ENCODE peak calls at places on chromosomes 12 and 14, in four cellular contexts. D is WERI-Rb-1; F is GM23248; H is CD4-positive, alpha-beta memory T cell. Q is an unnamed sample. For H3K36me3, the result is how much of the 10 kb centered on the place peaks cover.

GRCh38 chr12:123916729-123917128 is 55.9 kb downstream of the CCDC92 start:
- DNase-seq in D (no peak), H (peak), F (peak), Q (no peak)

GRCh38 chr12:121968880-121969279 is 50.5 kb downstream of the CFAP251 start:
- DNase-seq in H (no peak), F (no peak), D (no peak), Q (no peak)

GRCh38 chr12:89494411-89495231 is 30.0 kb downstream of the GALNT4 start:
- DNase-seq in F (peak), H (no peak), D (no peak), Q (no peak)

GRCh38 chr12:131783915-131784541 is 44.2 kb upstream of the MMP17 start:
- DNase-seq in F (peak), D (no peak), H (no peak), Q (no peak)

GRCh38 chr14:87869619-87870583 is 123.1 kb downstream of the GALC start:
- DNase-seq in D (no peak), H (no peak), F (peak), Q (peak)

GRCh38 chr14:60594077-60594476 is 55.2 kb downstream of the SIX1 start:
- DNase-seq in F (no peak), D (no peak), H (no peak), Q (no peak)

GRCh38 chr12:102227954-102228353 is 30.3 kb upstream of the PMCH start:
- DNase-seq in F (no peak), H (no peak), D (no peak), Q (no peak)

GRCh38 chr12:131217024-131217586 is 263.4 kb downstream of the ADGRD1 start:
- DNase-seq in F (no peak), D (peak), H (no peak), Q (no peak)

GRCh38 chr14:65748796-65749195 is 336.3 kb downstream of the FUT8 start:
- DNase-seq in F (no peak), D (no peak), H (no peak), Q (no peak)

GRCh38 chr14:102795060-102795925 is 18.0 kb downstream of the TRAF3 start:
- DNase-seq in H (peak), D (no peak), F (peak), Q (peak)

GRCh38 chr14:88748288-88748687 is 44.5 kb downstream of the EML5 start:
- DNase-seq in D (no peak), H (no peak), F (no peak), Q (no peak)

GRCh38 chr14:91744068-91744480 is 12.2 kb upstream of the CATSPERB start:
- DNase-seq in F (peak), H (no peak), D (peak), Q (no peak)

GRCh38 chr14:94213741-94214140 is 39.6 kb downstream of the PPP4R4 start:
- DNase-seq in F (no peak), D (no peak), H (no peak), Q (no peak)

GRCh38 chr12:82015623-82016347 is 256.6 kb upstream of the PPFIA2 start:
- DNase-seq in D (no peak), F (no peak), H (no peak), Q (no peak)

GRCh38 chr12:2120982-2121758 is 68.4 kb downstream of the CACNA1C start:
- DNase-seq in F (no peak), D (no peak), H (no peak), Q (no peak)

GRCh38 chr12:10771132-10771733 is 31.2 kb downstream of the TAS2R7 start:
- DNase-seq in H (no peak), F (peak), D (no peak), Q (no peak)

GRCh38 chr14:65482769-65483438 is 70.4 kb downstream of the FUT8 start:
- DNase-seq in F (peak), D (no peak), H (no peak), Q (no peak)

GRCh38 chr12:92141585-92142244 is 3.9 kb downstream of the BTG1 start:
- DNase-seq in H (peak), F (no peak), D (no peak), Q (no peak)

GRCh38 chr12:13981296-13981962 is at the start of gene GRIN2B:
- DNase-seq in F (no peak), D (peak), H (no peak), Q (no peak)

GRCh38 chr12:67721216-67721615 is 72.7 kb downstream of the DYRK2 start:
- DNase-seq in D (no peak), H (no peak), F (peak), Q (no peak)

GRCh38 chr14:52791204-52792096 is at the start of gene GNPNAT1:
- DNase-seq in F (peak), D (peak), H (peak), Q (peak)

GRCh38 chr14:52790756-52791203 is 627 bp downstream of the GNPNAT1 start:
- DNase-seq in D (no peak), H (no peak), F (peak), Q (no peak)

GRCh38 chr14:52789118-52789517 is 2.3 kb downstream of the GNPNAT1 start:
- DNase-seq in D (no peak), H (no peak), F (peak), Q (no peak)

GRCh38 chr14:52792097-52792415 is 649 bp upstream of the GNPNAT1 start:
- DNase-seq in H (no peak), D (no peak), F (no peak), Q (no peak)

DNA sequence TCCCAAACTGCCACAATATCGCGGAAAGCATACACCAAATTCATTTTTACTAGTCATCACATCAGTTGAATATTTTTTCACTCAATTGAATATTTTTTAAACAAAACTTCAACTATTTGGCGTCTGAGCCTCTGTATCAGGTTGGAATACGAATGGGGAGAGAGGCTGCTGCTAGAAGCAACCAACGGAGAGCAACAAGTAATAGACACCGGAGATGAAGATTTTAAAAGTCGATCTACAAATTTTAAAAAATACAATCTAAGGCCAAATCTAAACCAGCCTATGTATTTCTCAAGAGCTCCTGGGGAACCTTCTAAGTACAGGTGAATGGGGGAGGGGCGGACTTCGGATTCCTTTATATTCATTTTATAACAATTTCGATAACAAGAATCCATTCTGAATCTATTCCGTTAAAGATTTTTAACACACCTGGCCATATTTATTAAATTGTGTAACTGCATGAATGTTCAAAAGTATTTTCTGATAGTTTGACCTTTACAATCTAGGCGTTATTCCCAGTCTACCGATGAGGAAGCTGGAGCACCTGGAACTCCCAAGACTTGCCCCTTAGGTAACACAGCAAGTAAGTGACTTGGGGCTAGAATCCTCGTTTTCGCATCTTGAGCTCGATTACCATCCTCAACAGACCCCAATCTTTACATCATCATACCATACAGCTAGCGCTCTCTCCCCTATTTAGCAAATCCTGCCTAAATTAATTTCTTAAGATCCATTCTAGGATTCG is 1.2 kb downstream of the GNPNAT1 start:
- DNase-seq in H (no peak), F (peak), D (no peak), Q (no peak)
- H3K27ac ChIP-seq in H (peak), F (peak), D (peak), Q (peak)

GRCh38 chr12:50411051-50411660 is 10.5 kb downstream of the LARP4 start:
- DNase-seq in F (no peak), H (no peak), D (no peak), Q (no peak)

GRCh38 chr12:50419112-50419909 is 18.6 kb downstream of the LARP4 start:
- DNase-seq in D (no peak), H (no peak), F (no peak), Q (no peak)

DNA sequence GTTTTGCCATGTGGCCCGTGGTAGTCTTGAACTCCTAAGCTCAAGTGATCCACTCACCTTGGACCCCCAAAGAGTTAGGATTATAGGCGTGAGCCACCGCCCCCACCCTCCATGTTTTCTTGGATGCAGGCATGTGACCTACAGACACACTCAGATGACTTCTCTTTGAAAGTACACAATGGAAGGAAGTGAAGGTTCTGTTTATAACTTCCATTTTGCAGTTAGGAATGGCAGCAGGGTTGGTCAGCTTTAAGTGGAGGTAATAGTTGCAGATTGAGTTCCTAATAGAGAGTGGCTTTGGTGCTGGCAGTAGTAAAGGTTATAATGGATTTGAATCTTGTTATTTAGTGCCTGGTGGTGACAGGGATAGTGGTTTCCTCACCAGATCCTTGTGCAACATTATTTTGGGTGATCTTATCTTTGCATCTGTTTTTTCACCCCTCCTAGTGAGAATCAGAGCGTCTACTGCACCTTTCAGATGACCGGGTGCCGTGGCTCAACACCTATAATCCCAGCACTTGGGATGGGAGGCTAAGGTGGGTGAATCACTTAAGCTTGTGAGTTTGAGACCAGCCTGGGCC is 15.3 kb downstream of the LARP4 start:
- DNase-seq in D (no peak), F (no peak), H (no peak), Q (no peak)
- H3K36me3 ChIP-seq in D (under half), F (under half), H (under half), Q (under half)

GRCh38 chr12:113888435-113888834 is 77.7 kb downstream of the RBM19 start:
- DNase-seq in F (no peak), D (no peak), H (no peak), Q (no peak)

GRCh38 chr12:113889076-113889475 is 77.0 kb downstream of the RBM19 start:
- DNase-seq in D (no peak), F (peak), H (no peak), Q (no peak)

GRCh38 chr12:113886721-113887120 is 79.4 kb downstream of the RBM19 start:
- DNase-seq in D (no peak), H (no peak), F (no peak), Q (no peak)

GRCh38 chr12:113889806-113890581 is 76.1 kb downstream of the RBM19 start:
- DNase-seq in F (no peak), H (no peak), D (no peak), Q (no peak)

DNA sequence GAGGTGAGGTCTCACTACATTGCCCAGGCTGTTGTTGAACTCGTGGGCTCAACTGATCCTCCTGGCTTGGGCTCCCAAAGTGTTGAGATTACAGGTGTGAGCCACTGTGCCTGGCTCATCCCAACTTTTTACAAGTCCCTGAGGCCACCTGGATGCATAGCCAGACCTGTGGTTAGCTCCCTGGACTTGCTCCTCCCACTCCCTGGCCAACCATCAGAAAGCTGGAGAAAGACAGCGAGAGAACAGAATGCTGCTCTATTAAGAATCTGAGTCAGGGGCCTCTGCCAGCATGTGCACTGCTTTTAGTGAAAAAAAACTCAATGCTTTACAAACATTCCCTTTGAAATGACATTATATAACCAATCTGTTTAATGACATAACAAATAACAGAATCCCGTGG is 78.2 kb downstream of the RBM19 start:
- DNase-seq in F (no peak), D (no peak), H (no peak), Q (no peak)
- H3K27ac ChIP-seq in F (no peak), D (no peak), H (no peak), Q (no peak)

DNA sequence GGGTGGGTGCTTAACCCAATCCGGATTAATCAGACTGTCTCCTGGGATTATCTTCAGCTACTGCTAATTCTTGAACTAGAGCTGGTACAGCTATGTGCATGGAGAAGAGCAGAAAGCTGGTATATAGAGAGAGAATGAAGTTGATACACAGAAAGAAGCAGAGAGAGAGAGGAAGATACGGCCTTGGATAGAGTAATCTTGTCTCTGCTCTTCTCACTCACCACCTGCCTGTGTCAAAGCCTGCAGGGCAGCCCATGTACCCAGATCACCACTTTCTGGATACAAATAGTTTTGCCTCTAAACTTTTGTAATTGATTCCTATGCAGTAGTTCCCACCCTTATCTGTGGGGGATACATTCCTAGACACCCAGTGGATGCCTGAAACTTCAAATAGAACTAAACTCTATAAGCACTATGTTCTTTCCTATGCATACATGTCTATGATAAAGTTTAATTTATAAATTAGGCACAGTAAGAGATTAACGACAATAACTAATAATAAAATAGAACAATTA is 45.4 kb downstream of the YEATS4 start:
- DNase-seq in H (no peak), F (no peak), D (no peak), Q (no peak)
- H3K36me3 ChIP-seq in H (under half), F (under half), D (under half), Q (under half)

DNA sequence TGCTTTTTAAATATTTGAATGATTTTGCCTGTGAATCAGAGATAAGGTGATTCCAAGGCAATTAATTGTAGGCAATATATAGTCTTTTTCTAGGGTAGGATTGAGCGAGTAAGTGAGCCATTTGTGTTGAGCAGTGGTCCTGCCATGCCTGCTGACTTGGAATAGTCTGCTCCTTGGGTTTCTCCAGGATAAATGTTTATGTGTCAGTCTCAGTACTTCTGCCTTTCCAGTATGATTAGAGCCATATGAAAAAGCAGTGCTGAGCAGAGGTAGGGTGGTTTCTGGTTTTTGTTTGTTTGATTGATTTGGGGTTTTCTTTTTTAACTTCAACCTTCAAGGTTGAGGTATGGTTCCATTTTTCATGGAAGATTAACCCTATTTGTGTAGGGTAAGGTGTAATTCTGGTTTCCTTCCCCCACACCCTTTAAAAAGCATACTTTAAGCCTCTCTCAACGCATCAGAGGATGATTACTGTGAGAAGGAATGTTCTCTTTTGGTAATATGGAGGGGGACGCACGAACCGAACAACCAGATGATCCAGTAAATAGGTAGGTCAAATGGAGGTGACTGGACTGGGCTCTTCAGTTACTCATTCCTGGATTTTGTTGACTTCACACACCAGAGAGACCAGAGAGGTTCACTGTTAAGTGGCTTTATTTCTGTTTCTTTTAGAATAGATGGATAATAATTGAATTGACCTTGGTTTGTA is 22.7 kb downstream of the FRMD6 start:
- DNase-seq in H (no peak), D (no peak), F (peak), Q (no peak)
- H3K27ac ChIP-seq in H (no peak), D (no peak), F (peak), Q (peak)

GRCh38 chr12:57152408-57153038 is 5.1 kb upstream of the LRP1-AS start:
- DNase-seq in H (no peak), F (peak), D (no peak), Q (peak)
- H3K36me3 ChIP-seq in H (under half), F (under half), D (under half), Q (under half)

GRCh38 chr12:112778400-112778799 is 13.1 kb upstream of the RPH3A start:
- DNase-seq in H (no peak), F (no peak), D (no peak), Q (no peak)
- H3K27ac ChIP-seq in H (no peak), F (no peak), D (no peak), Q (no peak)

DNA sequence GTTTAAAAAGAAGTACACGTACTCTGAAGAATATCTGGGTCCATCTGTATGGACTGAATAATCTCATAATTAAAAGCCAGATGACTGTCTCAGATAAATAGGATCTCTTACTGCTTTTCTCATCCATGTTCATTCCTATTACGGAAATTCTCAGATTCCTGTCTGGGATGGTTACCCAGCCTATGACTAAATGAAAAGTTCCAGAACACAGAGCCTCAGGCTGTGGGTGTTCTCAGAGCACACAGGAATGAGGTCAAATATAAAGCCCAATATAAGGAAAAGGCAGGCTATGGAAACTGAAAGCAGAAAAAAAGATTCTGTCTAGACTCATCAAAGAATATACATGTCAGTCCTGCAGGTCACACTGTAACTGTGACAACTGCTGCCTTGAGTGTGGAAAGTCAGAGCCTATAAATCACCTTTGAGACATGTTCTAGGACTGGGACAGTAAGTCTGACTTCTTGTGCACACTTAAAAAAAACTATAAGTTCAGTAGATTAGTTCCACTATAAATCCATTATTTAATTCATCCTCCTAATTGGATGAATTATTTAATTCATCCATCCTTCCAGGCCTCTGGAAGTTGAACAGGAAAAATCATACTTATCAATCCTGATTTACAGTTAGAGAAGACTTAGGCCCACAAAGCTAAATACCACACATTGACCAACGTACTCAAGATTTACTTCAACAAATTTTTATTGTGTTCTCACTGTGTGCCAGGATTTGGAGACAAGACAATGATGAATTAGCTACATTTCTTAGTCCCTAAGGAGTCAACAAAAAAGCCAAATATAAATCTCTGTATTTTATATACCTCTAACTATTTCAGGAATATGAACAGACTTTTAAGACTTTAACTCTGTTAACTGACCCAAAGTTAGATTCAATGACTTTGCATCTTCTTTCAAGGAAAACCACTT is 64.1 kb downstream of the DCAF5 start:
- DNase-seq in H (no peak), D (no peak), F (peak), Q (no peak)
- H3K36me3 ChIP-seq in H (under half), D (under half), F (under half), Q (under half)

Q was measured in uterus.